ENCODE peak calls at places on chromosome 12, in ten cellular contexts. U is coronary artery, R is Calu3, Y is retinal pigment epithelial cell, O is GM13977, L is endothelial cell of umbilical vein, D is stomach, B is cardiac muscle cell, Q is endothelial cell, G is colonic mucosa. W is an unnamed sample.

GRCh38 chr12:65470261-65470660 is 191.8 kb downstream of the MSRB3 start:
- DNase-seq in D (no peak), R (no peak), U (no peak), L (no peak), O (no peak), Y (no peak), B (peak), G (no peak), Q (no peak), W (no peak)

GRCh38 chr12:121245031-121245430 is 35.1 kb downstream of the P2RX4 start:
- DNase-seq in B (no peak), R (no peak), D (no peak), L (no peak), O (no peak), U (no peak), Q (no peak), G (no peak), Y (no peak), W (no peak)

GRCh38 chr12:111429760-111430417 is 24.2 kb downstream of the SH2B3 start:
- DNase-seq in Y (no peak), Q (no peak), B (no peak), R (no peak), U (no peak), G (no peak), D (no peak), O (no peak), L (peak), W (no peak)

GRCh38 chr12:16593546-16593945 is 12.4 kb downstream of the LMO3 start:
- DNase-seq in Y (no peak), L (no peak), D (no peak), O (no peak), U (no peak), B (no peak), G (no peak), R (no peak), Q (no peak), W (no peak)

GRCh38 chr12:103208006-103208405 is 250.5 kb downstream of the ASCL1 start:
- DNase-seq in L (no peak), R (no peak), Y (no peak), B (no peak), G (no peak), Q (no peak), U (no peak), O (no peak), D (no peak), W (no peak)

GRCh38 chr12:55743131-55743921 is 404 bp downstream of the GDF11 start:
- DNase-seq in Q (peak), G (peak), D (peak), U (no peak), O (peak), Y (no peak), L (peak), R (peak), B (peak), W (peak)

GRCh38 chr12:88743946-88744685 is 163.8 kb upstream of the KITLG start:
- DNase-seq in Y (no peak), U (no peak), G (no peak), Q (no peak), O (no peak), L (no peak), B (peak), D (no peak), R (no peak), W (no peak)

GRCh38 chr12:113271853-113272561 is 50.7 kb downstream of the TPCN1 start:
- DNase-seq in B (peak), Y (peak), O (no peak), R (no peak), L (no peak), U (peak), G (peak), Q (no peak), D (peak), W (no peak)

GRCh38 chr12:60123443-60124000 is 527.7 kb downstream of the SLC16A7 start:
- DNase-seq in L (no peak), U (no peak), D (no peak), R (no peak), G (no peak), Q (no peak), Y (peak), B (no peak), O (no peak), W (no peak)

GRCh38 chr12:89064780-89065179 is 287.5 kb downstream of the DUSP6 start:
- DNase-seq in Q (no peak), G (no peak), U (no peak), Y (no peak), R (peak), D (no peak), B (no peak), L (no peak), O (no peak), W (no peak)

DNA sequence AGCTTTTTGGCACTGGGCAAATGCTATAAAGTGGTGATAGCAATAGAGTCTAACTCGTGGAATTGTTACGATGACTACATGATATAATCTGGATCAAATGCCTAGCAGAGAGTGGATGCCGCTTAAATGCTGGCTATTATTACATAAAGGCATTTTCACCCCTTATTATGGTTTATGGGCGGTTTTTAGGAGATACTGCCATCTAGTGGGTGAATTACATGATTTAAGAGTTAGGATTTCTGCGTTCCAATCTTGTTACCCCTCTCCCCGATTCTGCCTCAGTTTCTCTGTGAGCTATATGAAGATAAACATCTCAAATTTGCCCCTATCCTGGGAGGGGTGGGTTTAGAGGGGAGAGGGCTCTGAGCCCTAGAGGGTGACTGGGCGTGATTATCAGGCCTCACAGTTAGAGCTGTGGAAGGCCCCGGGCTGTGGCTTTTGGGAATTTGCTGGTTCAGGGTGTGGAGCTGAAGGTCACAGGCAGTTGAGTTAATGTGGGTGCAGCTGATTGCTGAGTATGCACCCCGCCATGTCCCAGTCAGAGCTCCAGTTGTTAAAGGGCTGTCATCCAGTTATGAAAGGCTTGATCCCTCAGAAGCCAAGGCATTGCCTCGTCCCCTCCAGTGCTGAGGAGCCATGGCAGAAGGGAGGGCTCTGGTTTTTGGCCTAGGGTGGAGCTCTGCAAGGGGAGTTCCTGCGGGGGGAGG is 14.4 kb downstream of the CLSTN3 start:
- DNase-seq in G (no peak), U (no peak), Y (no peak), L (peak), B (peak), O (peak), D (no peak), R (no peak), Q (no peak), W (no peak)
- TF ChIP-seq CTCF in G (peak), U (peak), Y (peak), L (peak), B (peak), O (peak), D (peak), R (peak), Q (peak), W (peak)

GRCh38 chr12:7019043-7019569 is 830 bp upstream of the LPCAT3 start:
- DNase-seq in G (no peak), D (no peak), Y (no peak), B (no peak), O (no peak), U (no peak), Q (no peak), L (no peak), R (no peak), W (no peak)
- TF ChIP-seq CTCF in G (no peak), D (no peak), Y (no peak), B (no peak), O (no peak), U (no peak), Q (peak), L (no peak), R (no peak), W (peak)

DNA sequence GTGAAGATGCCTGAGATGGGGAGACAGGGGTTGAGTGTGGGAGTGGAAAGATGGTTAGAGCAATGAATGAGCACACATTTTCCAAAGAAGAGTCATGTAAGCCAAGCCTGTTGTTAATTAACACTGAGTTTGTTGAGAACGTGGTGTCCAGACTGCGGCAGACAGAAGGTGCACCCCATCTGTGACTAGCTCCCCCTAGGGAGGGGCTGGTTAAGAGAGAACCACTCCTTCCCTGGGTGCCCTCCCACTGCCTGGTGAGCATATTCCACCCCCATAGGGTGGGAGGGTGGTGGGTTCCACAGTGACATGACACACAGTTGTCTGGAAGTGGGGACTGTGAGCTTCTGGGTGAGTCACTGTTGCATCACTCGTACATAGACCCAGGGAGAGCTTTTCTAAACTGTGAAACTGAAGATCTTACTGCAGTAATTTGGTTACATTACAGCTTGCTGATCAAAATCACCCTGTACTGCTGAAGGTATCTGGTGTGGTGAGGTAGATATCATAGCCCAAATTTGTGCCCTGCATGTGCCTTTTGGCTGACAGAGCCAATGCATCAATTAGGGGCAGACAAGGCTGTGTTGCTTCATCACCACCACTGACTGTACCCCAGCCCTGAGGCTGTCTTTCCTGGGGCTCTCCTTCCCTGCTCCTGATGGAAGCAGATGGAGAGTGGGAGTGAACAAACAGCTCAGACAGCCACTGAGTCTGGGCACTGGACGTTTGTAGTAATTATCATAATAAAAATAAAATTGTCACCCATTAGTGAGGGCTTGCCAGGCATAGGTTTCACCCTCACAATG is 150.9 kb downstream of the EMP1 start:
- DNase-seq in B (peak), G (no peak), U (no peak), Q (no peak), Y (no peak), D (no peak), R (peak), O (no peak), L (no peak), W (no peak)
- TF ChIP-seq CTCF in B (no peak), G (no peak), U (no peak), Q (no peak), Y (no peak), D (no peak), R (peak), O (no peak), L (no peak), W (no peak)

GRCh38 chr12:24996102-24996797 is 47.3 kb upstream of the BCAT1 start:
- DNase-seq in B (no peak), Q (no peak), R (no peak), G (no peak), D (no peak), L (no peak), U (no peak), O (no peak), Y (no peak), W (no peak)
- TF ChIP-seq CTCF in B (no peak), Q (no peak), R (no peak), G (no peak), D (no peak), L (no peak), U (no peak), O (no peak), Y (no peak), W (no peak)

GRCh38 chr12:46354111-46354798 is 18.3 kb downstream of the SLC38A2 start:
- DNase-seq in R (no peak), Y (no peak), O (no peak), Q (no peak), G (no peak), D (no peak), U (no peak), B (no peak), L (peak), W (no peak)
- TF ChIP-seq CTCF in R (no peak), Y (peak), O (peak), Q (no peak), G (no peak), D (no peak), U (no peak), B (no peak), L (peak), W (no peak)

GRCh38 chr12:125193798-125194562 is 128.7 kb downstream of the AACS start:
- DNase-seq in R (peak), Y (no peak), L (no peak), Q (no peak), D (no peak), U (no peak), O (no peak), G (no peak), B (no peak), W (peak)
- TF ChIP-seq CTCF in R (peak), Y (peak), L (no peak), Q (no peak), D (no peak), U (no peak), O (no peak), G (no peak), B (no peak), W (no peak)

DNA sequence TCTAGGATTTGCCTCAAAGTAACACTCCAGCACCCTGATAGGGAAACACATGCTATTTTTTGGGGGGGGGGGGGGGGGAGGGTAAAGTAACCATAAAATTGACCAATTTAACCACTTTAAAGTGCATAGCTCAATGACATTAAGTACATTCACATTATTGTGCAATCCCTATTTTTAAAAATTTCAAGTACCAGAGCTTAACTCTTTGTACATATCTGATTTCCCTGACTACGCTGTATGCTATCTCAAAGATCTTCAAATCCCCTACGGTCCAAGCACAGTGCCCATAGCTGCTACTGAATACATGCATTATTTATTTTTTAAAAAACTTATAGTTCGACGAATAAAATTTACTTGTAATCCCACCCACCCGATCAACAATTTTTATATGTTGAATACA is 63.0 kb downstream of the BCL2L14 start:
- DNase-seq in U (no peak), Q (no peak), G (no peak), L (no peak), R (no peak), B (no peak), Y (no peak), D (no peak), O (no peak), W (no peak)
- TF ChIP-seq CTCF in U (no peak), Q (no peak), G (no peak), L (no peak), R (no peak), B (no peak), Y (no peak), D (no peak), O (no peak), W (no peak)

DNA sequence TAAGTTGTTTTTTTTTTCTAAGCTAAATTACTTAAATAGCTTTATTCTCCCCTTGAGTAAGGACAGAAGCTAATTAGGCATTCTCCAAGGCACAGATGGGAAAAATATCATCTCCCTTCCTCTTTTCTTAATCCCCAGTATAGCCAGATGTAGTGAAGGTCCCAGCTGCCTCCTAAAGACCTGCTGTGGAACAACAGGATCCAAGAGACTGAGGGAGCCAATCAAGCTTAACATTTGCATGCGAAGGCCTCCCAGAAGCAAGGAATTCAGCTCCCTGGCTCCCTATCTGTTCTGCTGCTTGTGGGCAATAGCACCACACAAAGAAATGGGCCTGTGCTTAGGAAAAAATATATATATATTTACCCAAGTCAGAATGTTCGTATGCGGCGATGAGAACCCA is 255.2 kb downstream of the SYT1 start:
- DNase-seq in R (peak), Q (no peak), D (no peak), L (no peak), B (peak), U (no peak), O (no peak), Y (no peak), G (no peak), W (peak)
- TF ChIP-seq CTCF in R (no peak), Q (no peak), D (no peak), L (no peak), B (no peak), U (no peak), O (no peak), Y (peak), G (no peak), W (peak)

GRCh38 chr12:4107436-4107878 is 166.1 kb upstream of the CCND2 start:
- DNase-seq in R (peak), B (peak), G (peak), D (no peak), Y (no peak), L (peak), U (no peak), Q (peak), O (peak), W (peak)
- TF ChIP-seq CTCF in R (peak), B (peak), G (peak), D (peak), Y (peak), L (peak), U (no peak), Q (peak), O (peak), W (peak)